ENCODE peak calls at places on chromosomes 1 and 21, in four cellular contexts. One of them, this sample, is unnamed.

GRCh38 chr1:43549921-43550597 is 19.4 kb downstream of the PTPRF start:
- DNase-seq in NCI-H1105: peak
- DNase-seq in left lung: peak
- DNase-seq in NCI-H774: peak
- DNase-seq in this sample: peak

GRCh38 chr1:48683878-48684277 is 92.8 kb downstream of the BEND5 start:
- DNase-seq in NCI-H1105: no peak
- DNase-seq in NCI-H774: no peak
- DNase-seq in left lung: no peak
- DNase-seq in this sample: no peak

GRCh38 chr21:44880762-44881585 is 7.5 kb upstream of the PTTG1IP start:
- DNase-seq in NCI-H774: no peak
- DNase-seq in left lung: no peak
- DNase-seq in NCI-H1105: no peak
- DNase-seq in this sample: no peak

GRCh38 chr1:238677567-238677966 is 708.8 kb upstream of the CHRM3 start:
- DNase-seq in NCI-H774: no peak
- DNase-seq in NCI-H1105: no peak
- DNase-seq in left lung: no peak
- DNase-seq in this sample: no peak

GRCh38 chr1:197471248-197472035 is 203.4 kb downstream of the CRB1 start:
- DNase-seq in left lung: no peak
- DNase-seq in NCI-H774: no peak
- DNase-seq in NCI-H1105: no peak
- DNase-seq in this sample: no peak

GRCh38 chr1:204255966-204256365 is 42.2 kb upstream of the GOLT1A start:
- DNase-seq in left lung: no peak
- DNase-seq in NCI-H774: no peak
- DNase-seq in NCI-H1105: no peak
- DNase-seq in this sample: no peak

GRCh38 chr1:110210604-110211502 is 739 bp downstream of the KCNC4 start:
- DNase-seq in NCI-H1105: peak
- DNase-seq in left lung: peak
- DNase-seq in NCI-H774: no peak
- DNase-seq in this sample: no peak

GRCh38 chr1:39733161-39733560 is 5.5 kb upstream of the PPIE start:
- DNase-seq in left lung: no peak
- DNase-seq in NCI-H774: no peak
- DNase-seq in NCI-H1105: no peak
- DNase-seq in this sample: no peak

GRCh38 chr21:25891596-25891995 is 156.8 kb downstream of the GABPA start:
- DNase-seq in NCI-H774: no peak
- DNase-seq in NCI-H1105: no peak
- DNase-seq in left lung: no peak
- DNase-seq in this sample: no peak

GRCh38 chr1:195849180-195849579 is 759.1 kb downstream of the KCNT2 start:
- DNase-seq in left lung: no peak
- DNase-seq in NCI-H774: no peak
- DNase-seq in NCI-H1105: no peak
- DNase-seq in this sample: no peak

GRCh38 chr1:76289692-76290091 is 215.1 kb downstream of the ST6GALNAC3 start:
- DNase-seq in NCI-H1105: no peak
- DNase-seq in NCI-H774: no peak
- DNase-seq in left lung: no peak
- DNase-seq in this sample: no peak

GRCh38 chr1:28512058-28512611 is 6.3 kb downstream of the RCC1 start:
- DNase-seq in left lung: no peak
- DNase-seq in NCI-H774: no peak
- DNase-seq in NCI-H1105: no peak
- DNase-seq in this sample: no peak

GRCh38 chr21:46322351-46323226 is 1.1 kb downstream of the C21orf58 start:
- DNase-seq in NCI-H774: no peak
- DNase-seq in NCI-H1105: no peak
- DNase-seq in left lung: peak
- DNase-seq in this sample: no peak

GRCh38 chr1:156961709-156962108 is 41.3 kb downstream of the LRRC71 start:
- DNase-seq in left lung: no peak
- DNase-seq in NCI-H1105: no peak
- DNase-seq in NCI-H774: no peak
- DNase-seq in this sample: no peak

GRCh38 chr1:1162597-1163537 is 10.8 kb upstream of the TTLL10 start:
- DNase-seq in NCI-H774: peak
- DNase-seq in NCI-H1105: peak
- DNase-seq in left lung: peak
- DNase-seq in this sample: peak

GRCh38 chr1:180933141-180933540 is 20.4 kb downstream of the KIAA1614 start:
- DNase-seq in NCI-H1105: no peak
- DNase-seq in NCI-H774: no peak
- DNase-seq in left lung: no peak
- DNase-seq in this sample: no peak

GRCh38 chr1:201085902-201086735 is 26.1 kb downstream of the CACNA1S start:
- DNase-seq in NCI-H774: no peak
- DNase-seq in left lung: peak
- DNase-seq in NCI-H1105: peak
- DNase-seq in this sample: no peak

GRCh38 chr1:110682898-110683297 is 8.2 kb upstream of the KCNA3 start:
- DNase-seq in left lung: no peak
- DNase-seq in NCI-H774: no peak
- DNase-seq in NCI-H1105: no peak
- DNase-seq in this sample: no peak

GRCh38 chr1:246008256-246008901 is 498.7 kb downstream of the SMYD3 start:
- DNase-seq in NCI-H774: peak
- DNase-seq in NCI-H1105: no peak
- DNase-seq in left lung: no peak
- DNase-seq in this sample: no peak

GRCh38 chr1:77218477-77219165 is 609 bp downstream of the PIGK start:
- DNase-seq in NCI-H1105: no peak
- DNase-seq in NCI-H774: no peak
- DNase-seq in left lung: no peak
- DNase-seq in this sample: no peak

GRCh38 chr1:59892836-59893811 is 33.4 kb downstream of the CYP2J2 start:
- DNase-seq in NCI-H1105: no peak
- DNase-seq in left lung: no peak
- DNase-seq in NCI-H774: peak
- DNase-seq in this sample: no peak

GRCh38 chr1:247444571-247444970 is 13.3 kb downstream of the OR2B11 start:
- DNase-seq in left lung: no peak
- DNase-seq in NCI-H1105: no peak
- DNase-seq in NCI-H774: no peak
- DNase-seq in this sample: no peak

GRCh38 chr1:16318544-16318943 is 33.7 kb downstream of the FBXO42 start:
- DNase-seq in NCI-H774: no peak
- DNase-seq in NCI-H1105: no peak
- DNase-seq in left lung: peak
- DNase-seq in this sample: no peak

GRCh38 chr1:53470584-53470983 is 11.4 kb downstream of the DMRTB1 start:
- DNase-seq in left lung: no peak
- DNase-seq in NCI-H774: no peak
- DNase-seq in NCI-H1105: no peak
- DNase-seq in this sample: no peak

GRCh38 chr1:219587817-219588561 is 24.9 kb downstream of the ZC3H11B start:
- DNase-seq in left lung: no peak
- DNase-seq in NCI-H774: no peak
- DNase-seq in NCI-H1105: no peak
- DNase-seq in this sample: no peak

GRCh38 chr21:30839304-30839703 is 9.7 kb upstream of the KRTAP7-1 start:
- DNase-seq in left lung: no peak
- DNase-seq in NCI-H1105: no peak
- DNase-seq in NCI-H774: no peak
- DNase-seq in this sample: no peak

GRCh38 chr1:75531570-75531969 is 79.3 kb downstream of the SLC44A5 start:
- DNase-seq in NCI-H774: no peak
- DNase-seq in NCI-H1105: no peak
- DNase-seq in left lung: no peak
- DNase-seq in this sample: no peak

GRCh38 chr1:157236072-157236471 is 97.9 kb upstream of the ETV3 start:
- DNase-seq in NCI-H774: no peak
- DNase-seq in NCI-H1105: no peak
- DNase-seq in left lung: no peak
- DNase-seq in this sample: no peak

GRCh38 chr1:53480678-53481077 is 21.5 kb downstream of the DMRTB1 start:
- DNase-seq in left lung: no peak
- DNase-seq in NCI-H774: no peak
- DNase-seq in NCI-H1105: no peak
- DNase-seq in this sample: no peak

GRCh38 chr1:101115112-101115511 is 89.5 kb upstream of the DPH5 start:
- DNase-seq in NCI-H774: no peak
- DNase-seq in NCI-H1105: no peak
- DNase-seq in left lung: no peak
- DNase-seq in this sample: no peak

GRCh38 chr21:39048064-39048463 is 135.2 kb downstream of the PSMG1 start:
- DNase-seq in NCI-H1105: no peak
- DNase-seq in NCI-H774: no peak
- DNase-seq in left lung: no peak
- DNase-seq in this sample: peak

GRCh38 chr1:119611701-119612113 is 36.4 kb downstream of the ZNF697 start:
- DNase-seq in left lung: peak
- DNase-seq in NCI-H774: peak
- DNase-seq in NCI-H1105: peak
- DNase-seq in this sample: peak

GRCh38 chr1:205354259-205354904 is 2.3 kb downstream of the KLHDC8A start:
- DNase-seq in NCI-H774: no peak
- DNase-seq in left lung: no peak
- DNase-seq in NCI-H1105: peak
- DNase-seq in this sample: no peak